ENCODE peak calls at places on chromosomes 13 and 19, in five cellular contexts. One of them, this sample, is unnamed.

GRCh38 chr13:74168263-74168675 is 34.1 kb upstream of the KLF12 start:
- ATAC-seq in K562: no peak
- ATAC-seq in HepG2: peak; percentile 95
- ATAC-seq in GM12878: no peak
- ATAC-seq in upper lobe of left lung: no peak
- ATAC-seq in this sample: no peak

GRCh38 chr19:42850981-42851717 is 28.4 kb downstream of the PSG1 start:
- ATAC-seq in upper lobe of left lung: peak; percentile 83
- ATAC-seq in K562: no peak
- ATAC-seq in HepG2: no peak
- ATAC-seq in GM12878: no peak
- ATAC-seq in this sample: peak; percentile 79

GRCh38 chr13:32098275-32098674 is 66.7 kb downstream of the FRY start:
- ATAC-seq in GM12878: no peak
- ATAC-seq in upper lobe of left lung: no peak
- ATAC-seq in K562: no peak
- ATAC-seq in HepG2: no peak
- ATAC-seq in this sample: no peak

GRCh38 chr19:41811036-41811435 is 14.6 kb downstream of the CEACAM3 start:
- ATAC-seq in K562: no peak
- ATAC-seq in GM12878: peak; percentile 45
- ATAC-seq in HepG2: no peak
- ATAC-seq in upper lobe of left lung: peak; percentile 59
- ATAC-seq in this sample: no peak

GRCh38 chr13:23899555-23899954 is 2.3 kb upstream of the C1QTNF9B start:
- ATAC-seq in K562: peak; percentile 75
- ATAC-seq in HepG2: peak; percentile 61
- ATAC-seq in GM12878: peak; percentile 81
- ATAC-seq in upper lobe of left lung: peak; percentile 57
- ATAC-seq in this sample: no peak

GRCh38 chr19:47044946-47045866 is 3.2 kb downstream of the TMEM160 start:
- ATAC-seq in upper lobe of left lung: no peak
- ATAC-seq in HepG2: no peak
- ATAC-seq in K562: no peak
- ATAC-seq in GM12878: no peak
- ATAC-seq in this sample: no peak

GRCh38 chr19:47446534-47447469 is 24.9 kb downstream of the SLC8A2 start:
- ATAC-seq in K562: peak; percentile 92
- ATAC-seq in GM12878: no peak
- ATAC-seq in HepG2: peak; percentile 63
- ATAC-seq in upper lobe of left lung: peak; percentile 60
- ATAC-seq in this sample: peak; percentile 4

GRCh38 chr19:5929646-5930045 is 15.6 kb downstream of the CAPS start:
- ATAC-seq in upper lobe of left lung: no peak
- ATAC-seq in K562: peak; percentile 54
- ATAC-seq in GM12878: no peak
- ATAC-seq in HepG2: no peak
- ATAC-seq in this sample: no peak

GRCh38 chr13:94968040-94968756 is 255.9 kb upstream of the SOX21 start:
- ATAC-seq in upper lobe of left lung: peak; percentile 39
- ATAC-seq in GM12878: peak; percentile 19
- ATAC-seq in K562: peak; percentile 68
- ATAC-seq in HepG2: peak; percentile 79
- ATAC-seq in this sample: no peak

GRCh38 chr19:19451429-19452240 is 46.2 kb downstream of the GATAD2A start:
- ATAC-seq in upper lobe of left lung: peak; percentile 39
- ATAC-seq in GM12878: peak; percentile 56
- ATAC-seq in HepG2: no peak
- ATAC-seq in K562: peak; percentile 11
- ATAC-seq in this sample: no peak

GRCh38 chr19:10565028-10565566 is 713 bp downstream of the KRI1 start:
- ATAC-seq in K562: peak; percentile 56
- ATAC-seq in upper lobe of left lung: peak; percentile 18
- ATAC-seq in HepG2: no peak
- ATAC-seq in GM12878: peak; percentile 48
- ATAC-seq in this sample: no peak

GRCh38 chr19:35645680-35646511 is 2.2 kb upstream of the COX6B1 start:
- ATAC-seq in HepG2: no peak
- ATAC-seq in K562: no peak
- ATAC-seq in GM12878: no peak
- ATAC-seq in upper lobe of left lung: no peak
- ATAC-seq in this sample: no peak

GRCh38 chr19:35643255-35644205 is 2.0 kb downstream of the ETV2 start:
- ATAC-seq in HepG2: peak; percentile 57
- ATAC-seq in GM12878: peak; percentile 74
- ATAC-seq in K562: peak; percentile 70
- ATAC-seq in upper lobe of left lung: peak; percentile 78
- ATAC-seq in this sample: peak; percentile 50

GRCh38 chr19:35644987-35645679 is 3.0 kb upstream of the COX6B1 start:
- ATAC-seq in HepG2: peak; percentile 17
- ATAC-seq in GM12878: peak; percentile 14
- ATAC-seq in K562: peak; percentile 48
- ATAC-seq in upper lobe of left lung: peak; percentile 70
- ATAC-seq in this sample: peak; percentile 46

GRCh38 chr19:35644206-35644986 is 2.9 kb downstream of the ETV2 start:
- ATAC-seq in K562: peak; percentile 88
- ATAC-seq in upper lobe of left lung: peak; percentile 94
- ATAC-seq in GM12878: peak; percentile 88
- ATAC-seq in HepG2: peak; percentile 86
- ATAC-seq in this sample: peak; percentile 92

DNA sequence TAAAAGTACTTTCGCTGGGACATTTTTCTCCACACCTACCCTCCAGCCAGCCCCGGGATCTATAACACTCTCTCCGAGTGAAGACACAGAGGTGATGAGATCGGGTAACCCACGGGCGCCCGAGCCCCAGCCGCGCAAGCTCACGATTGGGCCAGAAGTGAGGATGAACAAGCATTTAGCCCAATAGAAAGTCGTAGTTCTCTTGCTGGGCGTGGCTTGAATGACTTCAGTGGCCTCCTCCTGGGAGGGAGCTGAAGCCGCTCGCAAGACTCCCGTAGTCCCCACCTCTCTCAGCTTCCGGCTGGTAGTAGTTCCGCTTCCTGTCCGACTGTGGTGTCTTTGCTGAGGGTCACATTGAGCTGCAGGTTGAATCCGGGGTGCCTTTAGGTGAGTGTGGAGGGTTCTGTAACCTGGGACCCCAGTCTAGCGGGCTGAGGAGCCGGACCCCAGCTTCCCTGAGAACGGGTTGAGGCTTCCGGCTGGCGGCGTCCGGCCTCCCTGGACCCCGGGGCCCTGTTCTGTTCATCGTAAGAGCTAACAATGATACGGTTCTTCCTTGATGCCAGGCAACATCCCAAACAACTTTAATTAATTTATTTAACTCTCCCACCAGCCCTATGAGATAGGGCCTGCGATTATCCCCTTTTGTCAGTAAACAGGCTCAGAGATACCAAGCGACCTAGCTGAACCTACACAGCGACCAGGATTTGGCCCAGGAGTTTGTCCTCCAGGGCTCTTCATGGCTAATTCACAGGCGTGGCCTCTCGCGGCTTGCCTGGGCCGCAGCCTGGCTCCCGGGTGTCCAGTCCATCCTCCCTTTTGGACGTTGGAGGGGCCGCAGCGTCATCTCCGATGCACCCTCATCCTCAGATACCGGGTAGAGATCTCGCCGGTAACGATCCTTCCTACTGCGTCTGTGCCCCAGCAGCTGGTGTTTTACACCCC is at the start of gene COX6B1:
- ATAC-seq in GM12878: peak; percentile 77
- ATAC-seq in upper lobe of left lung: peak; percentile 85
- ATAC-seq in HepG2: peak; percentile 70
- ATAC-seq in K562: peak; percentile 79
- ATAC-seq in this sample: peak; percentile 81
- TF ChIP-seq EP300 in GM12878: no peak
- TF ChIP-seq EP300 in upper lobe of left lung: no peak
- TF ChIP-seq EP300 in HepG2: no peak
- TF ChIP-seq EP300 in K562: peak; percentile 0
- TF ChIP-seq EP300 in this sample: no peak

GRCh38 chr19:53595510-53595867 is 36.3 kb upstream of the DPRX start:
- ATAC-seq in upper lobe of left lung: no peak
- ATAC-seq in K562: no peak
- ATAC-seq in GM12878: no peak
- ATAC-seq in HepG2: no peak
- ATAC-seq in this sample: no peak

GRCh38 chr19:53598361-53598760 is 33.4 kb upstream of the DPRX start:
- ATAC-seq in HepG2: no peak
- ATAC-seq in GM12878: no peak
- ATAC-seq in upper lobe of left lung: no peak
- ATAC-seq in K562: no peak
- ATAC-seq in this sample: no peak

GRCh38 chr19:53597023-53597422 is 34.8 kb upstream of the DPRX start:
- ATAC-seq in GM12878: no peak
- ATAC-seq in upper lobe of left lung: no peak
- ATAC-seq in K562: no peak
- ATAC-seq in HepG2: peak; percentile 53
- ATAC-seq in this sample: no peak

GRCh38 chr19:53596056-53596455 is 35.7 kb upstream of the DPRX start:
- ATAC-seq in HepG2: no peak
- ATAC-seq in upper lobe of left lung: no peak
- ATAC-seq in GM12878: no peak
- ATAC-seq in K562: no peak
- ATAC-seq in this sample: no peak

GRCh38 chr19:53594811-53595509 is 36.8 kb upstream of the DPRX start:
- ATAC-seq in GM12878: no peak
- ATAC-seq in upper lobe of left lung: peak; percentile 16
- ATAC-seq in HepG2: no peak
- ATAC-seq in K562: no peak
- ATAC-seq in this sample: no peak
- TF ChIP-seq POLR2AphosphoS5 in GM12878: no peak
- TF ChIP-seq POLR2AphosphoS5 in upper lobe of left lung: no peak
- TF ChIP-seq POLR2AphosphoS5 in HepG2: no peak
- TF ChIP-seq POLR2AphosphoS5 in K562: no peak
- TF ChIP-seq POLR2AphosphoS5 in this sample: no peak

GRCh38 chr13:30862707-30863106 is 43.4 kb upstream of the MEDAG start:
- ATAC-seq in upper lobe of left lung: peak; percentile 4
- ATAC-seq in K562: no peak
- ATAC-seq in GM12878: no peak
- ATAC-seq in HepG2: no peak
- ATAC-seq in this sample: no peak
- TF ChIP-seq EP300 in upper lobe of left lung: no peak
- TF ChIP-seq EP300 in K562: no peak
- TF ChIP-seq EP300 in GM12878: no peak
- TF ChIP-seq EP300 in HepG2: no peak
- TF ChIP-seq EP300 in this sample: no peak

DNA sequence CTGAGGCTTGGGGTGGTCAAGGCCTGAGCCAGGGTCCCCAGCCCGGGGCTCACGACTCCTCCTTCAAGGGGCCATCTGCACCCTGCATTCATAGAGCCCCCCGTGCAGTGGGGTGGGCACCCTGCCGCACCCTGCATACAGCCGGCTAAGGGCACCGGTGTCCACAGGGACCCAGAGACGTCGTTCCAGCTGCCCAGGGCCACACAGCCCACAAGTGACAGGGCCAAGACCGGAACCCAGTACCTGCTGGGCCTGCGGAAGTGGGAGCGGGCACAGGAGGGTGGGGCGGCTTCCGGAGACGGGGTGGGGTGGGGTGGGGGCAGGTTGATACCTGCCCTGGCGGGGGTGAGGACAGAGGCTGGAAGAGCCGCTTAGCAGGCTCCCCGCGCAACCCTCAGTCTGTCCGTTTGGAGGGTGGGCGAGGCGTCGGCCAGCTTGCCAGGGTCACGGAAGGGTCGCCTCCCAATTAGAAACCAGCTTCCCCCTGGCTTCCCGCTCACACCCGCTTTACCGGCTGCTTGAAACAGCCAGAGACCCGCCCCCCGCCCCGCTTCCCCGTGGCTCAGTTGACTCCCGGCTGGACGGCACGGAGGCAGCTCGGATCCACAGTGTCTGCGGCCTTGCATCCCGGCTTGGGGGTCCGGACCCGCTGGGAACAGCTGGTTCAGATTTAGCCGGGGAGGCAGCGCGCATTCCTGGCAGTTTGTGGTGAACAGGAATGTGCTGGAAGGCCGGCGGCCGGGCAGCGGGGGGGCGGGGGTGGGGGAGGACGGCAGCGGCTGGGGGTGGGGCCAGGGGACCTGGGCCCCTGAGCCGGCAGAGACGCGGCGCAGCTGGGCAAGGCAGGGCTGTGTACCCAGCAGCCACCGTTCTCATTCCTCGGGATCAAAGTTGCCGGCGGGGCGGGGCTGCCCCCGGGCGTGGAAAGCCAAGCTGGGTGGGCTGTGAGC is 1.8 kb downstream of the CNN2 start:
- ATAC-seq in K562: peak; percentile 71
- ATAC-seq in GM12878: peak; percentile 78
- ATAC-seq in upper lobe of left lung: peak; percentile 57
- ATAC-seq in HepG2: peak; percentile 69
- ATAC-seq in this sample: peak; percentile 61
- TF ChIP-seq POLR2AphosphoS5 in K562: peak; percentile 46
- TF ChIP-seq POLR2AphosphoS5 in GM12878: peak; percentile 43
- TF ChIP-seq POLR2AphosphoS5 in upper lobe of left lung: peak; percentile 77
- TF ChIP-seq POLR2AphosphoS5 in HepG2: no peak
- TF ChIP-seq POLR2AphosphoS5 in this sample: peak; percentile 61

This sample was measured in gastroesophageal sphincter.